ENCODE peak calls at places on chromosomes 3 and 15, in ten cellular contexts. R is HCT116, J is A549, D is astrocyte of the spinal cord, F is astrocyte, A is esophagus squamous epithelium, N is fibroblast of the aortic adventitia, P is heart right ventricle, S is mesendoderm, E is IMR-90. L is an unnamed sample.

GRCh38 chr3:126496894-126497850 is 20.4 kb downstream of the UROC1 start:
- DNase-seq in S (no peak), F (no peak), D (no peak), J (no peak), P (no peak), R (no peak), E (no peak), N (no peak), A (no peak), L (peak)

GRCh38 chr3:24388159-24388558 is 106.5 kb downstream of the THRB start:
- DNase-seq in N (no peak), F (no peak), J (no peak), E (no peak), R (no peak), A (no peak), P (no peak), S (no peak), D (no peak), L (no peak)

GRCh38 chr3:119781330-119782198 is at the start of gene NR1I2:
- DNase-seq in F (no peak), N (no peak), E (no peak), J (no peak), S (no peak), D (no peak), R (no peak), A (no peak), P (no peak), L (no peak)

GRCh38 chr15:31537770-31538592 is 211.3 kb downstream of the KLF13 start:
- DNase-seq in R (no peak), P (no peak), F (no peak), D (no peak), S (no peak), J (no peak), E (no peak), N (no peak), A (no peak), L (no peak)

GRCh38 chr15:92361321-92362090 is 32.2 kb upstream of the ST8SIA2 start:
- DNase-seq in D (no peak), A (no peak), S (peak), J (no peak), R (no peak), E (no peak), P (no peak), N (no peak), F (no peak), L (no peak)

GRCh38 chr3:101091489-101091888 is 98.3 kb upstream of the ABI3BP start:
- DNase-seq in R (peak), P (no peak), F (no peak), A (no peak), D (peak), E (peak), J (no peak), S (peak), N (peak), L (no peak)

GRCh38 chr3:48268936-48269551 is 28.1 kb downstream of the ZNF589 start:
- DNase-seq in F (peak), N (no peak), R (no peak), J (no peak), P (no peak), S (no peak), D (no peak), A (no peak), E (no peak), L (no peak)

GRCh38 chr3:106333911-106334618 is 465.3 kb upstream of the CBLB start:
- DNase-seq in F (peak), R (no peak), J (no peak), D (peak), A (no peak), P (no peak), E (peak), S (no peak), N (peak), L (no peak)

GRCh38 chr3:38834110-38834509 is 18.1 kb upstream of the SCN10A start:
- DNase-seq in N (peak), E (peak), F (peak), J (peak), P (peak), D (peak), R (peak), A (no peak), S (peak), L (no peak)

GRCh38 chr3:49500408-49501257 is 30.6 kb downstream of the DAG1 start:
- DNase-seq in S (no peak), N (peak), F (peak), E (peak), A (no peak), P (no peak), D (peak), R (peak), J (peak), L (no peak)

GRCh38 chr3:23055733-23056376 is 147.3 kb upstream of the UBE2E2 start:
- DNase-seq in J (no peak), D (peak), A (no peak), E (peak), R (no peak), F (peak), N (peak), P (no peak), S (no peak), L (peak)

GRCh38 chr15:65305144-65305758 is 774 bp downstream of the RNU5B-1 start:
- DNase-seq in D (no peak), J (peak), F (no peak), P (no peak), N (no peak), R (no peak), S (no peak), A (no peak), E (no peak), L (no peak)

GRCh38 chr3:124281453-124282316 is 289.8 kb upstream of the ROPN1 start:
- DNase-seq in J (peak), A (no peak), R (no peak), D (peak), S (peak), P (no peak), E (peak), N (peak), F (peak), L (peak)

GRCh38 chr15:64909546-64909945 is 2.2 kb upstream of the ANKDD1A start:
- DNase-seq in F (no peak), J (no peak), D (no peak), R (no peak), E (no peak), A (no peak), P (no peak), N (no peak), S (no peak), L (no peak)

GRCh38 chr3:36451816-36452215 is 71.5 kb downstream of the STAC start:
- DNase-seq in P (no peak), E (no peak), S (no peak), J (no peak), A (no peak), N (no peak), R (no peak), F (no peak), D (no peak), L (no peak)

GRCh38 chr3:141294848-141295247 is 63.2 kb downstream of the PXYLP1 start:
- DNase-seq in P (no peak), E (peak), J (peak), A (no peak), D (peak), R (no peak), F (peak), N (peak), S (no peak), L (no peak)

GRCh38 chr3:197508924-197509775 is 46.6 kb downstream of the BDH1 start:
- DNase-seq in J (no peak), N (no peak), F (no peak), E (no peak), P (no peak), R (no peak), D (no peak), A (no peak), S (no peak), L (no peak)
- H3K4me3 ChIP-seq in J (no peak), N (no peak), F (no peak), E (no peak), P (peak), R (no peak), D (peak), A (peak), S (no peak), L (no peak)

GRCh38 chr3:170867552-170867951 is 2.4 kb downstream of the RPL22L1 start:
- DNase-seq in P (no peak), S (no peak), J (no peak), D (no peak), R (no peak), N (no peak), F (no peak), A (no peak), E (no peak), L (no peak)
- H3K4me3 ChIP-seq in P (no peak), S (peak), J (peak), D (no peak), R (no peak), N (peak), F (peak), A (no peak), E (no peak), L (no peak)

GRCh38 chr3:112632596-112632995 is 8.3 kb downstream of the CCDC80 start:
- DNase-seq in N (no peak), A (no peak), P (no peak), E (peak), J (no peak), D (peak), F (no peak), S (no peak), R (no peak), L (no peak)
- H3K4me3 ChIP-seq in N (peak), A (peak), P (peak), E (no peak), J (no peak), D (peak), F (peak), S (no peak), R (no peak), L (no peak)

GRCh38 chr15:74841761-74842385 is 1.1 kb downstream of the ULK3 start:
- DNase-seq in P (no peak), F (no peak), A (no peak), E (no peak), S (no peak), N (no peak), R (no peak), D (no peak), J (no peak), L (no peak)
- H3K4me3 ChIP-seq in P (peak), F (no peak), A (peak), E (peak), S (no peak), N (peak), R (peak), D (peak), J (peak), L (peak)

GRCh38 chr15:48876057-48876456 is 1.9 kb upstream of the EID1 start:
- DNase-seq in P (no peak), A (no peak), J (no peak), R (no peak), S (no peak), D (no peak), F (no peak), E (no peak), N (no peak), L (no peak)

GRCh38 chr15:48877630-48878595 is at the start of gene EID1:
- DNase-seq in P (peak), D (peak), E (peak), S (peak), A (peak), F (peak), R (peak), N (peak), J (peak), L (peak)

GRCh38 chr15:48875241-48875640 is 2.7 kb upstream of the EID1 start:
- DNase-seq in R (no peak), P (no peak), D (no peak), N (no peak), J (no peak), E (no peak), F (no peak), A (no peak), S (no peak), L (no peak)

GRCh38 chr15:48883699-48884098 is 5.8 kb downstream of the EID1 start:
- DNase-seq in P (no peak), N (no peak), J (no peak), S (no peak), F (no peak), D (no peak), E (no peak), A (no peak), R (no peak), L (no peak)

DNA sequence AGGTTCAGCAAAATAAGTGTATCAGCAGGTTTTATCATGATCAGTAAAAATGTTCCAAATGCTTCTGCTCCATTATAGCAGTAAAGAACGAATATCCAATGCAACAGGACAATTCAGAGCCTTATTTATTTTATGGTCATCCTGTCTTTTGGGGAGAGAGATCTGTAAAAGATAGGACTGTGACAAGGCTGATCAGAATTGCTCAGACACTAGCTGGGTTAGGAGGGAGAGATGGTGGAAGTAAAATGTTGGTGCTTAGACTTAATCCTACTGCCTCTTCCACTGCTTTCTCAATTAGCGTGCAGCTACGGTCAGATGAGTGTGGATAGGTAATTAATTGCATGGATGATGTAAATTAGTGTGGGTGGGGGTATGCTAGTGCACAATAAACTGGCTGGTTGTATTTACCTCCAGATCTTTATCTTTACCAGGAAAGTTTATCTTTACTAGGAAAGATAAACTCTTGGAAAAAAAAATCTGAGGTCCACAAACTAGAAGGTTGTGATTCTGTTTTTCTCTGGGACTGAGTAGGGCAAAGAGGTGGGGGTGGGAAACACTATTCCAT is 2.2 kb downstream of the EID1 start:
- DNase-seq in N (no peak), F (no peak), S (no peak), E (no peak), R (no peak), A (no peak), J (no peak), D (no peak), P (no peak), L (no peak)
- H3K4me3 ChIP-seq in N (peak), F (peak), S (no peak), E (peak), R (no peak), A (no peak), J (no peak), D (peak), P (no peak), L (no peak)

GRCh38 chr15:43913941-43914340 is 87.1 kb downstream of the WDR76 start:
- DNase-seq in P (no peak), D (peak), R (no peak), J (no peak), N (peak), S (no peak), E (no peak), F (peak), A (no peak), L (no peak)
- H3K4me3 ChIP-seq in P (no peak), D (no peak), R (no peak), J (no peak), N (no peak), S (no peak), E (no peak), F (no peak), A (no peak), L (no peak)

GRCh38 chr3:151774235-151774634 is 39.7 kb upstream of the AADAC start:
- DNase-seq in S (no peak), R (no peak), F (no peak), J (no peak), D (no peak), A (no peak), E (no peak), P (no peak), N (no peak), L (no peak)
- H3K4me3 ChIP-seq in S (no peak), R (no peak), F (no peak), J (no peak), D (no peak), A (no peak), E (no peak), P (no peak), N (no peak), L (no peak)

L was measured in Jurkat, Clone E6-1.